ENCODE peak calls at places on chromosomes 11 and 22, in seven cellular contexts. P is substantia nigra, D is cardiac muscle cell, B is transverse colon, Z is upper lobe of right lung, R is dorsolateral prefrontal cortex, C is colonic mucosa. G is an unnamed sample.

GRCh38 chr11:44823920-44824704 is 97.3 kb downstream of the TSPAN18 start:
- DNase-seq in D (peak), P (no peak), C (no peak), Z (peak), B (no peak), R (no peak), G (no peak)

GRCh38 chr22:24994070-24994763 is 41.7 kb downstream of the KIAA1671 start:
- DNase-seq in D (no peak), Z (no peak), B (peak), P (no peak), C (peak), R (no peak), G (no peak)

GRCh38 chr11:13384837-13385417 is 78.1 kb downstream of the BTBD10 start:
- DNase-seq in B (peak), Z (no peak), P (no peak), D (peak), R (no peak), C (peak), G (peak)

GRCh38 chr11:105641433-105641832 is 31.6 kb downstream of the GRIA4 start:
- DNase-seq in Z (no peak), P (no peak), C (no peak), D (no peak), B (no peak), R (no peak), G (no peak)

GRCh38 chr11:100221791-100222190 is 465.3 kb upstream of the ARHGAP42 start:
- DNase-seq in C (no peak), B (no peak), R (no peak), Z (no peak), D (no peak), P (no peak), G (no peak)

GRCh38 chr11:117684111-117684510 is 112.9 kb downstream of the DSCAML1 start:
- DNase-seq in C (no peak), D (no peak), B (no peak), P (no peak), R (no peak), Z (no peak), G (no peak)

GRCh38 chr11:69285091-69285490 is 8.9 kb upstream of the MYEOV start:
- DNase-seq in C (no peak), R (no peak), P (no peak), Z (no peak), B (no peak), D (no peak), G (no peak)

GRCh38 chr22:27116295-27116694 is 458.9 kb downstream of the MIAT start:
- DNase-seq in Z (no peak), C (no peak), R (no peak), D (no peak), P (no peak), B (no peak), G (no peak)

GRCh38 chr11:64536396-64536935 is 54.6 kb upstream of the SLC22A12 start:
- DNase-seq in P (no peak), R (no peak), Z (no peak), C (no peak), B (no peak), D (no peak), G (no peak)

GRCh38 chr11:95549276-95549675 is 240.3 kb downstream of the FAM76B start:
- DNase-seq in B (no peak), C (no peak), R (no peak), D (no peak), P (no peak), Z (no peak), G (no peak)

GRCh38 chr22:45273452-45274075 is 11.2 kb upstream of the UPK3A start:
- DNase-seq in C (peak), P (no peak), B (peak), R (no peak), D (no peak), Z (no peak), G (no peak)

GRCh38 chr11:105780781-105781525 is 171.1 kb downstream of the GRIA4 start:
- DNase-seq in C (no peak), D (no peak), P (no peak), Z (no peak), B (no peak), R (no peak), G (no peak)

GRCh38 chr11:73248526-73249185 is 23.5 kb upstream of the P2RY6 start:
- DNase-seq in R (no peak), P (no peak), C (no peak), Z (no peak), B (no peak), D (no peak), G (no peak)

GRCh38 chr22:39920134-39920743 is 19.4 kb downstream of the GRAP2 start:
- DNase-seq in D (no peak), B (no peak), R (no peak), Z (no peak), P (no peak), C (no peak), G (no peak)

GRCh38 chr11:111557425-111558111 is 17.0 kb downstream of the LAYN start:
- DNase-seq in P (no peak), R (no peak), B (no peak), C (no peak), Z (no peak), D (peak), G (no peak)

GRCh38 chr22:43088979-43089717 is at the start of gene TTLL1:
- DNase-seq in C (peak), Z (peak), B (peak), R (peak), P (peak), D (peak), G (peak)

GRCh38 chr11:134560066-134560465 is 148.0 kb upstream of the B3GAT1 start:
- DNase-seq in R (no peak), C (no peak), P (no peak), D (no peak), B (no peak), Z (peak), G (peak)

GRCh38 chr22:46650078-46650810 is 30.1 kb downstream of the GRAMD4 start:
- DNase-seq in B (no peak), Z (no peak), D (no peak), R (no peak), P (no peak), C (no peak), G (no peak)

GRCh38 chr22:44057411-44057987 is 33.4 kb downstream of the PARVB start:
- DNase-seq in P (peak), D (peak), Z (no peak), B (peak), C (peak), R (no peak), G (peak)

GRCh38 chr11:116702772-116703360 is 69.9 kb downstream of the BUD13 start:
- DNase-seq in Z (no peak), P (no peak), B (no peak), R (no peak), D (no peak), C (no peak), G (no peak)

GRCh38 chr11:126390418-126390817 is 34.9 kb downstream of the ST3GAL4 start:
- DNase-seq in B (no peak), Z (no peak), P (no peak), C (no peak), D (peak), R (no peak), G (no peak)

GRCh38 chr22:50477923-50478322 is 3.1 kb upstream of the SBF1 start:
- DNase-seq in Z (no peak), B (no peak), C (no peak), P (no peak), R (no peak), D (no peak), G (no peak)

GRCh38 chr22:49136816-49137180 is 690.9 kb downstream of the BRD1 start:
- DNase-seq in P (no peak), D (no peak), Z (no peak), R (no peak), B (no peak), C (no peak), G (no peak)

GRCh38 chr11:130209128-130209932 is 49.7 kb downstream of the ST14 start:
- DNase-seq in C (peak), B (peak), P (no peak), R (no peak), D (no peak), Z (peak), G (peak)

GRCh38 chr11:61775606-61776554 is 16.5 kb downstream of the TMEM258 start:
- DNase-seq in B (no peak), D (no peak), C (no peak), P (no peak), Z (no peak), R (no peak), G (no peak)

GRCh38 chr11:64814712-64815187 is 4.4 kb upstream of the MEN1 start:
- DNase-seq in C (no peak), R (no peak), P (no peak), D (no peak), Z (no peak), B (no peak), G (no peak)

GRCh38 chr22:44307509-44308169 is 5.1 kb downstream of the SHISAL1 start:
- DNase-seq in D (no peak), P (no peak), R (no peak), B (no peak), Z (no peak), C (no peak), G (peak)

GRCh38 chr11:38593649-38594048 is 1995.6 kb upstream of the RAG2 start:
- DNase-seq in P (no peak), B (no peak), D (no peak), R (no peak), C (no peak), Z (no peak), G (no peak)

GRCh38 chr11:2673871-2674471 is 25.8 kb downstream of the KCNQ1OT1 start:
- DNase-seq in P (no peak), Z (no peak), C (no peak), R (no peak), D (peak), B (no peak), G (peak)

GRCh38 chr11:19819148-19819547 is 106.5 kb downstream of the NAV2 start:
- DNase-seq in B (no peak), C (no peak), R (no peak), Z (peak), D (no peak), P (no peak), G (no peak)

GRCh38 chr22:19793656-19794310 is 33.2 kb downstream of the TBX1 start:
- DNase-seq in Z (no peak), B (no peak), R (no peak), D (no peak), P (no peak), C (no peak), G (no peak)
- H3K27ac ChIP-seq in Z (no peak), B (no peak), R (no peak), D (no peak), P (no peak), C (no peak), G (no peak)

GRCh38 chr11:35515224-35515623 is 10.2 kb downstream of the PAMR1 start:
- DNase-seq in D (peak), C (no peak), Z (no peak), B (no peak), R (no peak), P (no peak), G (no peak)
- H3K27ac ChIP-seq in D (no peak), C (no peak), Z (no peak), B (no peak), R (no peak), P (no peak), G (no peak)

GRCh38 chr11:114150671-114151070 is 91.2 kb downstream of the ZBTB16 start:
- DNase-seq in C (no peak), B (no peak), R (no peak), P (no peak), D (no peak), Z (no peak), G (no peak)
- H3K27ac ChIP-seq in C (no peak), B (peak), R (peak), P (no peak), D (no peak), Z (peak), G (no peak)

GRCh38 chr11:75563978-75564552 is 2.0 kb downstream of the SERPINH1 start:
- DNase-seq in D (peak), C (no peak), Z (peak), R (no peak), P (no peak), B (peak), G (peak)
- H3K27ac ChIP-seq in D (peak), C (peak), Z (peak), R (peak), P (peak), B (peak), G (peak)

GRCh38 chr11:66879583-66879982 is 22.7 kb downstream of the LRFN4 start:
- DNase-seq in R (no peak), C (no peak), Z (no peak), P (no peak), B (no peak), D (no peak), G (no peak)

GRCh38 chr11:66882540-66882939 is 25.7 kb downstream of the LRFN4 start:
- DNase-seq in B (no peak), R (peak), C (no peak), Z (no peak), P (peak), D (no peak), G (no peak)

GRCh38 chr11:66881927-66882452 is 25.1 kb downstream of the LRFN4 start:
- DNase-seq in P (no peak), Z (no peak), B (no peak), D (no peak), C (no peak), R (no peak), G (no peak)

GRCh38 chr11:66880484-66881211 is 23.8 kb downstream of the LRFN4 start:
- DNase-seq in D (no peak), Z (no peak), B (no peak), P (peak), R (peak), C (no peak), G (no peak)

GRCh38 chr11:66881436-66881835 is 24.6 kb downstream of the LRFN4 start:
- DNase-seq in B (no peak), Z (no peak), D (no peak), R (no peak), C (no peak), P (no peak), G (no peak)
- H3K27ac ChIP-seq in B (no peak), Z (no peak), D (peak), R (peak), C (no peak), P (peak), G (no peak)

G was measured in testis.